ENCODE peak calls at places on chromosomes 11 and 22, in seven cellular contexts. X, Y, R, A, D, M and E are unnamed samples.

GRCh38 chr11:111086058-111086457 is 159.5 kb upstream of the POU2AF2 start:
- DNase-seq in X (no peak), Y (no peak), R (no peak), A (no peak), D (no peak), M (no peak), E (no peak)

GRCh38 chr11:116778556-116778955 is 5.8 kb upstream of the BUD13 start:
- DNase-seq in X (no peak), Y (no peak), R (no peak), A (no peak), D (no peak), M (no peak), E (no peak)

GRCh38 chr11:35146074-35146521 is 7.1 kb downstream of the CD44 start:
- DNase-seq in X (no peak), Y (peak; percentile 5), R (no peak), A (no peak), D (no peak), M (no peak), E (peak; percentile 82)

GRCh38 chr11:84901986-84902385 is 725.2 kb downstream of the DLG2 start:
- DNase-seq in X (peak; percentile 88), Y (no peak), R (no peak), A (no peak), D (no peak), M (no peak), E (no peak)

GRCh38 chr11:131815631-131816030 is 445.2 kb downstream of the NTM start:
- DNase-seq in X (no peak), Y (no peak), R (no peak), A (no peak), D (no peak), M (no peak), E (no peak)

GRCh38 chr11:88886796-88887195 is 179.0 kb downstream of the GRM5 start:
- DNase-seq in X (no peak), Y (no peak), R (no peak), A (peak; percentile 1), D (peak; percentile 33), M (no peak), E (peak; percentile 47)

GRCh38 chr11:111631666-111632039 is 29.4 kb downstream of the SIK2 start:
- DNase-seq in X (peak; percentile 89), Y (peak; percentile 52), R (no peak), A (no peak), D (no peak), M (no peak), E (peak; percentile 81)

GRCh38 chr11:57426754-57427691 is at the start of gene SLC43A3:
- DNase-seq in X (peak; percentile 92), Y (peak; percentile 74), R (peak; percentile 74), A (peak; percentile 23), D (peak; percentile 76), M (no peak), E (peak; percentile 48)

GRCh38 chr11:118922745-118923627 is 2.7 kb downstream of the BCL9L start:
- DNase-seq in X (no peak), Y (peak; percentile 14), R (no peak), A (no peak), D (no peak), M (no peak), E (no peak)

GRCh38 chr11:31720666-31721199 is 90.4 kb downstream of the PAX6 start:
- DNase-seq in X (no peak), Y (no peak), R (no peak), A (no peak), D (no peak), M (no peak), E (no peak)

GRCh38 chr11:122145715-122146274 is 29.8 kb upstream of the BLID start:
- DNase-seq in X (peak; percentile 73), Y (peak; percentile 52), R (no peak), A (no peak), D (no peak), M (no peak), E (no peak)

GRCh38 chr11:73931039-73931645 is 19.7 kb upstream of the DNAJB13 start:
- DNase-seq in X (peak; percentile 77), Y (peak; percentile 87), R (no peak), A (peak; percentile 53), D (peak; percentile 29), M (no peak), E (peak; percentile 16)

GRCh38 chr22:43249789-43250188 is 62.9 kb upstream of the TTLL12 start:
- DNase-seq in X (no peak), Y (no peak), R (no peak), A (no peak), D (no peak), M (no peak), E (no peak)
- H3K27me3 ChIP-seq in X (no peaks in the 10 kb centered on the region), Y (peaks cover 48% of the 10 kb centered on the region), R (no peaks in the 10 kb centered on the region), A (no peaks in the 10 kb centered on the region), D (no peaks in the 10 kb centered on the region), M (no peaks in the 10 kb centered on the region), E (no peaks in the 10 kb centered on the region)

GRCh38 chr11:75894036-75894585 is 79.1 kb downstream of the UVRAG start:
- DNase-seq in X (no peak), Y (no peak), R (no peak), A (no peak), D (no peak), M (no peak), E (no peak)

GRCh38 chr11:75900848-75901247 is 85.8 kb downstream of the UVRAG start:
- DNase-seq in X (no peak), Y (no peak), R (no peak), A (no peak), D (no peak), M (no peak), E (no peak)

GRCh38 chr11:75893202-75893601 is 78.2 kb downstream of the UVRAG start:
- DNase-seq in X (no peak), Y (no peak), R (no peak), A (no peak), D (no peak), M (no peak), E (no peak)

GRCh38 chr11:75898871-75899270 is 83.9 kb downstream of the UVRAG start:
- DNase-seq in X (no peak), Y (no peak), R (no peak), A (no peak), D (no peak), M (no peak), E (no peak)

GRCh38 chr11:75896843-75897419 is 81.9 kb downstream of the UVRAG start:
- DNase-seq in X (peak; percentile 40), Y (peak; percentile 54), R (no peak), A (no peak), D (no peak), M (no peak), E (peak; percentile 54)
- H3K27ac ChIP-seq in X (no peak overlapping the region), Y (no peak overlapping the region), R (no peak overlapping the region), A (no peak overlapping the region), D (no peak overlapping the region), M (no peak overlapping the region), E (no peak overlapping the region)

GRCh38 chr22:42078469-42079318 is 806 bp upstream of the SMDT1 start:
- DNase-seq in X (no peak), Y (no peak), R (peak; percentile 43), A (no peak), D (peak; percentile 43), M (no peak), E (no peak)
- H3K4me3 ChIP-seq in X (peak overlapping the region; percentile 52), Y (no peak overlapping the region), R (peak overlapping the region; percentile 72), A (peak overlapping the region; percentile 87), D (peak overlapping the region; percentile 65), M (peak overlapping the region; percentile 78), E (peak overlapping the region; percentile 68)

GRCh38 chr22:45889539-45890350 is 87.2 kb downstream of the WNT7B start:
- DNase-seq in X (peak; percentile 63), Y (no peak), R (no peak), A (no peak), D (no peak), M (no peak), E (no peak)

GRCh38 chr22:45890351-45890635 is 86.7 kb downstream of the WNT7B start:
- DNase-seq in X (no peak), Y (no peak), R (no peak), A (no peak), D (no peak), M (no peak), E (no peak)

GRCh38 chr22:45889093-45889538 is 87.8 kb downstream of the WNT7B start:
- DNase-seq in X (no peak), Y (no peak), R (no peak), A (no peak), D (no peak), M (no peak), E (no peak)

GRCh38 chr22:45887202-45888131 is 89.5 kb downstream of the WNT7B start:
- DNase-seq in X (no peak), Y (no peak), R (no peak), A (no peak), D (no peak), M (no peak), E (no peak)

GRCh38 chr22:45888221-45889092 is 88.5 kb downstream of the WNT7B start:
- DNase-seq in X (no peak), Y (no peak), R (no peak), A (no peak), D (no peak), M (no peak), E (no peak)
- H3K27me3 ChIP-seq in X (no peaks in the 10 kb centered on the region), Y (peaks cover 76% of the 10 kb centered on the region), R (no peaks in the 10 kb centered on the region), A (peaks cover 2% of the 10 kb centered on the region), D (peaks cover 4% of the 10 kb centered on the region), M (no peaks in the 10 kb centered on the region), E (no peaks in the 10 kb centered on the region)

GRCh38 chr11:3925513-3925912 is 70.0 kb downstream of the STIM1 start:
- DNase-seq in X (no peak), Y (no peak), R (no peak), A (no peak), D (no peak), M (no peak), E (no peak)

GRCh38 chr11:3920148-3920852 is 64.8 kb downstream of the STIM1 start:
- DNase-seq in X (peak; percentile 78), Y (peak; percentile 63), R (peak; percentile 45), A (no peak), D (peak; percentile 54), M (no peak), E (peak; percentile 39)

GRCh38 chr11:3916962-3917361 is 61.5 kb downstream of the STIM1 start:
- DNase-seq in X (no peak), Y (no peak), R (no peak), A (no peak), D (peak; percentile 57), M (no peak), E (no peak)

GRCh38 chr11:3926458-3927095 is 71.1 kb downstream of the STIM1 start:
- DNase-seq in X (peak; percentile 34), Y (no peak), R (no peak), A (no peak), D (no peak), M (no peak), E (no peak)

GRCh38 chr11:3922056-3922455 is 66.6 kb downstream of the STIM1 start:
- DNase-seq in X (no peak), Y (no peak), R (no peak), A (no peak), D (no peak), M (no peak), E (no peak)
- H3K27ac ChIP-seq in X (no peak overlapping the region), Y (no peak overlapping the region), R (no peak overlapping the region), A (no peak overlapping the region), D (no peak overlapping the region), M (no peak overlapping the region), E (no peak overlapping the region)